ENCODE peak calls at places on chromosome 16, in five cellular contexts. W is H54; J is Ammon's horn; U is endothelial cell; Z is effector memory CD8-positive, alpha-beta T cell. K is an unnamed sample.

GRCh38 chr16:10984509-10984908 is 40.1 kb downstream of the CLEC16A start:
- DNase-seq in W (no peak), J (no peak), U (no peak), Z (no peak), K (no peak)

GRCh38 chr16:31472559-31473203 is 729 bp downstream of the TGFB1I1 start:
- DNase-seq in W (peak), J (no peak), U (peak), Z (no peak), K (no peak)

GRCh38 chr16:25413962-25414361 is 156.3 kb upstream of the ZKSCAN2 start:
- DNase-seq in W (no peak), J (no peak), U (no peak), Z (no peak), K (no peak)

GRCh38 chr16:47229651-47230050 is 85.9 kb upstream of the NETO2 start:
- DNase-seq in W (no peak), J (no peak), U (no peak), Z (no peak), K (no peak)

GRCh38 chr16:10888320-10888937 is 11.4 kb downstream of the CIITA start:
- DNase-seq in W (no peak), J (no peak), U (no peak), Z (no peak), K (no peak)

GRCh38 chr16:48479955-48480354 is 94.7 kb upstream of the SIAH1 start:
- DNase-seq in W (no peak), J (no peak), U (no peak), Z (no peak), K (no peak)

GRCh38 chr16:85361441-85362118 is 249.3 kb upstream of the CIBAR2 start:
- DNase-seq in W (no peak), J (no peak), U (no peak), Z (no peak), K (no peak)

GRCh38 chr16:20307240-20307671 is 20.1 kb downstream of the GP2 start:
- DNase-seq in W (no peak), J (no peak), U (no peak), Z (no peak), K (no peak)

GRCh38 chr16:16045879-16046278 is 96.5 kb downstream of the ABCC1 start:
- DNase-seq in W (no peak), J (no peak), U (peak), Z (no peak), K (no peak)